ENCODE peak calls at places on chromosomes 12 and 14, in eight cellular contexts. One of them, this sample, is unnamed.

GRCh38 chr12:54051081-54051912 is 2.3 kb upstream of the HOXC4 start:
- DNase-seq in lung: no peak
- DNase-seq in foreskin fibroblast: no peak
- DNase-seq in astrocyte of the spinal cord: no peak
- DNase-seq in neural progenitor cell: no peak
- DNase-seq in body of pancreas: no peak
- DNase-seq in IMR-90: no peak
- DNase-seq in pancreas: no peak
- DNase-seq in this sample: peak

GRCh38 chr12:69238589-69239285 is 632 bp upstream of the CPSF6 start:
- DNase-seq in lung: no peak
- DNase-seq in foreskin fibroblast: no peak
- DNase-seq in astrocyte of the spinal cord: no peak
- DNase-seq in neural progenitor cell: no peak
- DNase-seq in body of pancreas: no peak
- DNase-seq in IMR-90: no peak
- DNase-seq in pancreas: no peak
- DNase-seq in this sample: no peak

GRCh38 chr12:130452546-130452945 is 114.9 kb downstream of the PIWIL1 start:
- DNase-seq in lung: no peak
- DNase-seq in foreskin fibroblast: no peak
- DNase-seq in astrocyte of the spinal cord: no peak
- DNase-seq in neural progenitor cell: no peak
- DNase-seq in body of pancreas: no peak
- DNase-seq in IMR-90: no peak
- DNase-seq in pancreas: no peak
- DNase-seq in this sample: no peak

GRCh38 chr14:95562892-95563685 is 28.2 kb downstream of the GLRX5 start:
- DNase-seq in lung: peak
- DNase-seq in foreskin fibroblast: no peak
- DNase-seq in astrocyte of the spinal cord: peak
- DNase-seq in neural progenitor cell: no peak
- DNase-seq in body of pancreas: no peak
- DNase-seq in IMR-90: peak
- DNase-seq in pancreas: no peak
- DNase-seq in this sample: peak

GRCh38 chr12:126953365-126953889 is 1313.5 kb upstream of the TMEM132C start:
- DNase-seq in lung: no peak
- DNase-seq in foreskin fibroblast: no peak
- DNase-seq in astrocyte of the spinal cord: no peak
- DNase-seq in neural progenitor cell: no peak
- DNase-seq in body of pancreas: no peak
- DNase-seq in IMR-90: no peak
- DNase-seq in pancreas: peak
- DNase-seq in this sample: no peak

GRCh38 chr14:70707138-70708038 is 65.7 kb downstream of the TTC9 start:
- DNase-seq in lung: peak
- DNase-seq in foreskin fibroblast: peak
- DNase-seq in astrocyte of the spinal cord: peak
- DNase-seq in neural progenitor cell: no peak
- DNase-seq in body of pancreas: peak
- DNase-seq in IMR-90: peak
- DNase-seq in pancreas: peak
- DNase-seq in this sample: peak

GRCh38 chr12:64781374-64782029 is 22.3 kb upstream of the GNS start:
- DNase-seq in lung: peak
- DNase-seq in foreskin fibroblast: no peak
- DNase-seq in astrocyte of the spinal cord: no peak
- DNase-seq in neural progenitor cell: peak
- DNase-seq in body of pancreas: peak
- DNase-seq in IMR-90: no peak
- DNase-seq in pancreas: peak
- DNase-seq in this sample: no peak

GRCh38 chr14:86780461-86780860 is 1212.5 kb downstream of the GALC start:
- DNase-seq in lung: no peak
- DNase-seq in foreskin fibroblast: no peak
- DNase-seq in astrocyte of the spinal cord: no peak
- DNase-seq in neural progenitor cell: no peak
- DNase-seq in body of pancreas: no peak
- DNase-seq in IMR-90: no peak
- DNase-seq in pancreas: no peak
- DNase-seq in this sample: no peak

GRCh38 chr12:116860281-116860680 is 21.0 kb downstream of the HRK start:
- DNase-seq in lung: no peak
- DNase-seq in foreskin fibroblast: no peak
- DNase-seq in astrocyte of the spinal cord: no peak
- DNase-seq in neural progenitor cell: no peak
- DNase-seq in body of pancreas: no peak
- DNase-seq in IMR-90: no peak
- DNase-seq in pancreas: no peak
- DNase-seq in this sample: no peak

GRCh38 chr14:73463411-73463810 is 5.1 kb upstream of the NUMB start:
- DNase-seq in lung: peak
- DNase-seq in foreskin fibroblast: peak
- DNase-seq in astrocyte of the spinal cord: peak
- DNase-seq in neural progenitor cell: no peak
- DNase-seq in body of pancreas: peak
- DNase-seq in IMR-90: peak
- DNase-seq in pancreas: peak
- DNase-seq in this sample: peak

GRCh38 chr14:73462815-73463214 is 4.5 kb upstream of the NUMB start:
- DNase-seq in lung: no peak
- DNase-seq in foreskin fibroblast: no peak
- DNase-seq in astrocyte of the spinal cord: no peak
- DNase-seq in neural progenitor cell: no peak
- DNase-seq in body of pancreas: no peak
- DNase-seq in IMR-90: no peak
- DNase-seq in pancreas: no peak
- DNase-seq in this sample: peak

GRCh38 chr14:73461478-73462077 is 3.2 kb upstream of the NUMB start:
- DNase-seq in lung: peak
- DNase-seq in foreskin fibroblast: no peak
- DNase-seq in astrocyte of the spinal cord: no peak
- DNase-seq in neural progenitor cell: no peak
- DNase-seq in body of pancreas: no peak
- DNase-seq in IMR-90: no peak
- DNase-seq in pancreas: no peak
- DNase-seq in this sample: no peak

GRCh38 chr14:73460691-73461127 is 2.4 kb upstream of the NUMB start:
- DNase-seq in lung: peak
- DNase-seq in foreskin fibroblast: peak
- DNase-seq in astrocyte of the spinal cord: peak
- DNase-seq in neural progenitor cell: no peak
- DNase-seq in body of pancreas: no peak
- DNase-seq in IMR-90: peak
- DNase-seq in pancreas: no peak
- DNase-seq in this sample: peak

GRCh38 chr14:73462078-73462715 is 3.9 kb upstream of the NUMB start:
- DNase-seq in lung: peak
- DNase-seq in foreskin fibroblast: no peak
- DNase-seq in astrocyte of the spinal cord: peak
- DNase-seq in neural progenitor cell: peak
- DNase-seq in body of pancreas: peak
- DNase-seq in IMR-90: peak
- DNase-seq in pancreas: peak
- DNase-seq in this sample: peak
- H3K4me3 ChIP-seq in lung: no peak
- H3K4me3 ChIP-seq in foreskin fibroblast: peak
- H3K4me3 ChIP-seq in astrocyte of the spinal cord: no peak
- H3K4me3 ChIP-seq in neural progenitor cell: no peak
- H3K4me3 ChIP-seq in body of pancreas: no peak
- H3K4me3 ChIP-seq in IMR-90: peak
- H3K4me3 ChIP-seq in pancreas: no peak
- H3K4me3 ChIP-seq in this sample: peak

DNA sequence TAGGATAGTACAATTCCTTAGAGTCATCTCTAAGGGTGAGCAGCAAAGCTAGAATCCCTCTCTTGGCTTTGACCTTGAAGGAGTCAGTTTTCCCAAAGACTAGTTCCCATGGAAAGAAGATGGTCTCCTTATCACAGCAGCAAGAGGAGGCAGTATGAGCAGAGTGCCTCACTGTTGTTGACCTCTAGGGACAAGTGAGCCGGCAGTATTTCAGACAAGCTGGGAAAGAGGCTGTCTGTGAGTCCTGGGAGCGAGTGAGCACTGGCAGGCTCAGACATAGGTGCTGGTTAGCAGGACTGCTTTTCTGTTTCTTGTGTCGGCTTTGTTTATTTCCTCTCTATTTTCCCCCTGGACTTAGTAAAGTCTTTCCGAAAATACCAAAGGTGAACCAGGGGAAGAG is 60.7 kb downstream of the NTF3 start:
- DNase-seq in lung: no peak
- DNase-seq in foreskin fibroblast: no peak
- DNase-seq in astrocyte of the spinal cord: no peak
- DNase-seq in neural progenitor cell: no peak
- DNase-seq in body of pancreas: no peak
- DNase-seq in IMR-90: no peak
- DNase-seq in pancreas: no peak
- DNase-seq in this sample: no peak
- TF ChIP-seq CTCF in lung: no peak
- TF ChIP-seq CTCF in foreskin fibroblast: no peak
- TF ChIP-seq CTCF in astrocyte of the spinal cord: no peak
- TF ChIP-seq CTCF in neural progenitor cell: no peak
- TF ChIP-seq CTCF in body of pancreas: no peak
- TF ChIP-seq CTCF in IMR-90: no peak
- TF ChIP-seq CTCF in pancreas: no peak
- TF ChIP-seq CTCF in this sample: no peak

GRCh38 chr12:102958830-102959176 is 1.3 kb downstream of the ASCL1 start:
- DNase-seq in lung: no peak
- DNase-seq in foreskin fibroblast: no peak
- DNase-seq in astrocyte of the spinal cord: no peak
- DNase-seq in neural progenitor cell: no peak
- DNase-seq in body of pancreas: no peak
- DNase-seq in IMR-90: no peak
- DNase-seq in pancreas: no peak
- DNase-seq in this sample: no peak

GRCh38 chr12:102955926-102956737 is 1.3 kb upstream of the ASCL1 start:
- DNase-seq in lung: no peak
- DNase-seq in foreskin fibroblast: no peak
- DNase-seq in astrocyte of the spinal cord: no peak
- DNase-seq in neural progenitor cell: peak
- DNase-seq in body of pancreas: no peak
- DNase-seq in IMR-90: no peak
- DNase-seq in pancreas: no peak
- DNase-seq in this sample: no peak

GRCh38 chr12:102958073-102958829 is 777 bp downstream of the ASCL1 start:
- DNase-seq in lung: no peak
- DNase-seq in foreskin fibroblast: peak
- DNase-seq in astrocyte of the spinal cord: peak
- DNase-seq in neural progenitor cell: peak
- DNase-seq in body of pancreas: no peak
- DNase-seq in IMR-90: peak
- DNase-seq in pancreas: no peak
- DNase-seq in this sample: peak

GRCh38 chr12:102957339-102958050 is at the start of gene ASCL1:
- DNase-seq in lung: no peak
- DNase-seq in foreskin fibroblast: peak
- DNase-seq in astrocyte of the spinal cord: no peak
- DNase-seq in neural progenitor cell: peak
- DNase-seq in body of pancreas: no peak
- DNase-seq in IMR-90: peak
- DNase-seq in pancreas: no peak
- DNase-seq in this sample: peak

GRCh38 chr12:102956738-102957338 is 636 bp upstream of the ASCL1 start:
- DNase-seq in lung: no peak
- DNase-seq in foreskin fibroblast: no peak
- DNase-seq in astrocyte of the spinal cord: no peak
- DNase-seq in neural progenitor cell: no peak
- DNase-seq in body of pancreas: no peak
- DNase-seq in IMR-90: no peak
- DNase-seq in pancreas: no peak
- DNase-seq in this sample: no peak
- H3K4me3 ChIP-seq in lung: no peak
- H3K4me3 ChIP-seq in foreskin fibroblast: no peak
- H3K4me3 ChIP-seq in astrocyte of the spinal cord: no peak
- H3K4me3 ChIP-seq in neural progenitor cell: peak
- H3K4me3 ChIP-seq in body of pancreas: no peak
- H3K4me3 ChIP-seq in IMR-90: no peak
- H3K4me3 ChIP-seq in pancreas: no peak
- H3K4me3 ChIP-seq in this sample: no peak

GRCh38 chr12:132154941-132155770 is 10.9 kb downstream of the NOC4L start:
- DNase-seq in lung: no peak
- DNase-seq in foreskin fibroblast: no peak
- DNase-seq in astrocyte of the spinal cord: no peak
- DNase-seq in neural progenitor cell: peak
- DNase-seq in body of pancreas: no peak
- DNase-seq in IMR-90: no peak
- DNase-seq in pancreas: no peak
- DNase-seq in this sample: no peak
- TF ChIP-seq CTCF in lung: no peak
- TF ChIP-seq CTCF in foreskin fibroblast: no peak
- TF ChIP-seq CTCF in astrocyte of the spinal cord: no peak
- TF ChIP-seq CTCF in neural progenitor cell: no peak
- TF ChIP-seq CTCF in body of pancreas: no peak
- TF ChIP-seq CTCF in IMR-90: no peak
- TF ChIP-seq CTCF in pancreas: no peak
- TF ChIP-seq CTCF in this sample: no peak

GRCh38 chr12:21773263-21773741 is 1.2 kb downstream of the KCNJ8 start:
- DNase-seq in lung: peak
- DNase-seq in foreskin fibroblast: no peak
- DNase-seq in astrocyte of the spinal cord: no peak
- DNase-seq in neural progenitor cell: peak
- DNase-seq in body of pancreas: peak
- DNase-seq in IMR-90: peak
- DNase-seq in pancreas: peak
- DNase-seq in this sample: peak
- H3K4me3 ChIP-seq in lung: no peak
- H3K4me3 ChIP-seq in foreskin fibroblast: peak
- H3K4me3 ChIP-seq in astrocyte of the spinal cord: peak
- H3K4me3 ChIP-seq in neural progenitor cell: peak
- H3K4me3 ChIP-seq in body of pancreas: peak
- H3K4me3 ChIP-seq in IMR-90: no peak
- H3K4me3 ChIP-seq in pancreas: peak
- H3K4me3 ChIP-seq in this sample: peak

GRCh38 chr14:60331201-60332045 is 82.4 kb downstream of the PPM1A start:
- DNase-seq in lung: peak
- DNase-seq in foreskin fibroblast: peak
- DNase-seq in astrocyte of the spinal cord: peak
- DNase-seq in neural progenitor cell: peak
- DNase-seq in body of pancreas: peak
- DNase-seq in IMR-90: peak
- DNase-seq in pancreas: peak
- DNase-seq in this sample: peak

GRCh38 chr14:60327447-60328331 is 78.7 kb downstream of the PPM1A start:
- DNase-seq in lung: no peak
- DNase-seq in foreskin fibroblast: no peak
- DNase-seq in astrocyte of the spinal cord: no peak
- DNase-seq in neural progenitor cell: peak
- DNase-seq in body of pancreas: peak
- DNase-seq in IMR-90: peak
- DNase-seq in pancreas: peak
- DNase-seq in this sample: peak

GRCh38 chr14:60326274-60326673 is 77.3 kb downstream of the PPM1A start:
- DNase-seq in lung: no peak
- DNase-seq in foreskin fibroblast: no peak
- DNase-seq in astrocyte of the spinal cord: no peak
- DNase-seq in neural progenitor cell: no peak
- DNase-seq in body of pancreas: no peak
- DNase-seq in IMR-90: no peak
- DNase-seq in pancreas: no peak
- DNase-seq in this sample: no peak

GRCh38 chr14:60332046-60332399 is 83.0 kb downstream of the PPM1A start:
- DNase-seq in lung: no peak
- DNase-seq in foreskin fibroblast: no peak
- DNase-seq in astrocyte of the spinal cord: no peak
- DNase-seq in neural progenitor cell: no peak
- DNase-seq in body of pancreas: no peak
- DNase-seq in IMR-90: no peak
- DNase-seq in pancreas: no peak
- DNase-seq in this sample: no peak

GRCh38 chr14:60328588-60328987 is 79.6 kb downstream of the PPM1A start:
- DNase-seq in lung: no peak
- DNase-seq in foreskin fibroblast: no peak
- DNase-seq in astrocyte of the spinal cord: no peak
- DNase-seq in neural progenitor cell: peak
- DNase-seq in body of pancreas: no peak
- DNase-seq in IMR-90: no peak
- DNase-seq in pancreas: no peak
- DNase-seq in this sample: no peak
- TF ChIP-seq CTCF in lung: no peak
- TF ChIP-seq CTCF in foreskin fibroblast: no peak
- TF ChIP-seq CTCF in astrocyte of the spinal cord: peak
- TF ChIP-seq CTCF in neural progenitor cell: peak
- TF ChIP-seq CTCF in body of pancreas: no peak
- TF ChIP-seq CTCF in IMR-90: no peak
- TF ChIP-seq CTCF in pancreas: no peak
- TF ChIP-seq CTCF in this sample: no peak

This sample was measured in fibroblast of mammary gland.